ENCODE peak calls at places on chromosomes 6 and 20, in ten cellular contexts. W is stomach, O is heart left ventricle, F is cardiac muscle cell, D is breast epithelium, H is SK-N-SH, B is thoracic aorta, T is kidney, Q is PC-3, C is mammary epithelial cell. J is an unnamed sample.
A peak's percentile ranks its signal among the peaks of the same experiment; 100 is the strongest.

GRCh38 chr6:157651731-157652490 is 171.1 kb upstream of the SNX9 start:
- DNase-seq in W (no peak), O (no peak), F (no peak), D (no peak), H (no peak), B (no peak), T (no peak), Q (no peak), C (no peak), J (no peak)

GRCh38 chr6:14665827-14666724 is 548.5 kb downstream of the CD83 start:
- DNase-seq in W (no peak), O (no peak), F (peak; percentile 92), D (no peak), H (no peak), B (peak; percentile 31), T (no peak), Q (peak; percentile 91), C (peak; percentile 94), J (no peak)

GRCh38 chr20:6632187-6632586 is 135.3 kb upstream of the BMP2 start:
- DNase-seq in W (no peak), O (no peak), F (peak; percentile 69), D (no peak), H (peak; percentile 1), B (no peak), T (peak; percentile 72), Q (no peak), C (peak; percentile 45), J (no peak)

GRCh38 chr6:33956206-33956605 is 152.4 kb upstream of the MLN start:
- DNase-seq in W (no peak), O (no peak), F (no peak), D (no peak), H (no peak), B (no peak), T (peak; percentile 67), Q (no peak), C (no peak), J (no peak)

GRCh38 chr20:56247954-56248782 is at the start of gene MC3R:
- DNase-seq in W (peak; percentile 66), O (no peak), F (peak; percentile 55), D (peak; percentile 40), H (peak; percentile 52), B (no peak), T (no peak), Q (peak; percentile 79), C (peak; percentile 39), J (peak; percentile 64)

GRCh38 chr20:22446613-22447447 is 137.5 kb downstream of the FOXA2 start:
- DNase-seq in W (no peak), O (no peak), F (peak; percentile 13), D (peak; percentile 28), H (no peak), B (no peak), T (no peak), Q (no peak), C (peak; percentile 56), J (no peak)

GRCh38 chr6:159828074-159828473 is 28.0 kb downstream of the PNLDC1 start:
- DNase-seq in W (no peak), O (no peak), F (peak; percentile 25), D (no peak), H (no peak), B (no peak), T (no peak), Q (no peak), C (no peak), J (peak; percentile 52)

GRCh38 chr6:54892831-54893230 is 46.3 kb downstream of the FAM83B start:
- DNase-seq in W (no peak), O (no peak), F (peak; percentile 38), D (no peak), H (no peak), B (no peak), T (no peak), Q (peak; percentile 97), C (peak; percentile 99), J (no peak)

DNA sequence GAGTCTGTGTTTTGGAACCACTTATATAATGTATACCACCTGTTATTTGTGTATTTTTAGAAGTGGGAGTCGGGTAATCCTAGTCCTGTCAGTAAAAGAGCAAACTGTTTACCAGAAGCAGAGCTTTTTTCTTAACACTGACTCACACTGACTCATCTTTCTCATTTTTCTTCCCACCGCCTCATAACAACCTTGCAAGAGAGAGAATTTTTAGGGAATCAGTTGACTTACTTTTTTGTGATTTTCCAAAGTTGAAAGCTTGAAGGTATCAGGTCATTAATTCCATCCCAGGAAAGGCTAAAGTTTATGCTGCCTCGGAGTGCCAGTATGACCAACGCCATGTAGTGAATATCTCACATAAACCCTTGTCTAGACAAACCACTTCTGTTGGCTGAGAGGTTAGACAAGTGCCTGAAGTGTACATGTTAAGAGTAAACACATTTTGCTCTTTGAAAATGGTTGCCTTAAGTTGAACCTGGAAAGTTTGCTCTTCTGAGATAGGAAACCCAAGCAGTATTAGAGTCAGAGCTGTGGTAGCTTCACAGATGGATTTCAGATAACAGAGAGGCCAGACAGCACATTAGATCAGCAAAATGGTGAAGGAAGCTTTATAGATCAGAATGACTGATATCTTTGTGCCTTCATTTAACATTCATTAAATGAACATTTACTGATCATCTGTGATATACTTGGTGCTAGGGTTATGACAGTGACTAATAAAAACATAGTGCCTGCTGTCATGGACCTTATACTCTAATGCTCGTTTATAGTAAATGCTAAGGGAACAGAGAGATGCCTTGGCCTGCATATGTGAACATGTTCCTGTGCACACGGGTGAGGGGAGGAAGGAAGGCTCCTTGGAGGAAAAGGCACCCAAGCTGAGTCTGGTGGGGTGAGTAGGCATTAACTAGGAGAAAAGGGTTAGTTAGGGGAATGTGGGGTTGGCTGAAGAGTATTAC is 29.1 kb upstream of the PKIG start:
- DNase-seq in W (no peak), O (no peak), F (peak; percentile 67), D (no peak), H (no peak), B (no peak), T (no peak), Q (peak; percentile 83), C (peak; percentile 55), J (no peak)
- TF ChIP-seq CTCF in W (no peak), O (no peak), F (no peak), D (no peak), H (no peak), B (no peak), T (no peak), Q (no peak), C (no peak), J (no peak)

GRCh38 chr6:111800821-111801220 is 72.4 kb downstream of the FYN start:
- DNase-seq in W (no peak), O (no peak), F (no peak), D (no peak), H (no peak), B (no peak), T (no peak), Q (peak; percentile 58), C (no peak), J (no peak)

GRCh38 chr6:111804627-111805235 is 68.5 kb downstream of the FYN start:
- DNase-seq in W (peak; percentile 36), O (no peak), F (peak; percentile 88), D (no peak), H (no peak), B (no peak), T (no peak), Q (no peak), C (no peak), J (no peak)

GRCh38 chr6:111803804-111804203 is 69.4 kb downstream of the FYN start:
- DNase-seq in W (no peak), O (no peak), F (no peak), D (no peak), H (no peak), B (no peak), T (no peak), Q (no peak), C (no peak), J (no peak)

GRCh38 chr6:111803384-111803783 is 69.9 kb downstream of the FYN start:
- DNase-seq in W (no peak), O (no peak), F (no peak), D (no peak), H (no peak), B (no peak), T (no peak), Q (no peak), C (no peak), J (no peak)

DNA sequence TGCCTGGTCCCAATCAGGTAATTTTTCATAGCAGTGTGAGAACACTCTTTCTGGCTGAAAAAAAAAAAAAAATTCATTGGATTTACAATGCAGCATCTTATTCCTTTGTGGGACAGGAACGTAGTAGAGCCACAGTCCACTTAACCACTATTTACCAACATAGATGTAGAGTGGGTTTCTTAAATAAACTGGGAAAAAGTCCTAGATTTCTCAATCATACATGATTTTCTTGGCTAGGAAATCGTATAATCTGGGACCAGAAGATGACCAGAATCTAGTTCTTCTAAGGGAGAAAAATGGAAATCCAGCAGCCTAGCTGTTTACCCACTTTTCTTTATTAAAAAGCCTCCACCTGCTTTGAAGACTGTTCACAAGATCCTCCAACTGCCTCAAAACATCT is 70.5 kb downstream of the FYN start:
- DNase-seq in W (no peak), O (no peak), F (no peak), D (no peak), H (no peak), B (no peak), T (no peak), Q (no peak), C (no peak), J (no peak)
- H3K4me1 ChIP-seq in W (peaks cover 74% of the 10 kb centered on the region), O (peaks cover 41% of the 10 kb centered on the region), F (no peaks in the 10 kb centered on the region), D (no peaks in the 10 kb centered on the region), H (peaks cover 4% of the 10 kb centered on the region), B (no peaks in the 10 kb centered on the region), T (peaks cover 5% of the 10 kb centered on the region), Q (peaks cover 72% of the 10 kb centered on the region), C (peaks cover 18% of the 10 kb centered on the region), J (no peaks in the 10 kb centered on the region)

DNA sequence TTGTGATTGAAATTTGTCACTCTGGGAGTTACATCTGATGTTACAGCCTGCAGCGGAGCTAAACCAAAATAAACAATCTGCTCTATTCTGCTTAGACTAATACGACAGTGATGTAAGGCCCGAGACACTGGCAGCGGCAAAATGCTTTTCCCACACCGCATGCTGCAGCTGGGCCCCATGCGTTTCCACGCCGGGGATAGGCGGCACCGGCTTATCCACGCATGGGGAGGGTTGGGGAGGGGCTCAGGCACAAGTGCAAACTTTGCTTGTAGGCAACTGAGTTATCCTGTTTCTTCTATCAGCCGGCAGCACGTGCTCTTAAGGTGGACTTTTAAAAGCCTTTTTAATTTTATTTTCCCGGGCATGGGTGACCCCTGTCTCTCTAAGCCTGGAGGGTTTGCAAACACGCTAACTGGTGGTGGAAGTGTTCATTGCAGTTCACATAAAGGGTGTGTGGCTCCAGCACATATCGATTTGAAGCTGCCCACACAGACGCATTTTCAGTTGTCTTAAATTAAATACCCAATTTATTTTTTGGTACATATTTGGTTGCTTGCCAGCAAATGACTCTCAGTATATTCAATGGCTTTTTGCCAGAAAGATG is 561.7 kb upstream of the AGPAT4 start:
- DNase-seq in W (no peak), O (no peak), F (peak; percentile 3), D (no peak), H (peak; percentile 36), B (no peak), T (no peak), Q (no peak), C (no peak), J (no peak)
- TF ChIP-seq CTCF in W (no peak), O (no peak), F (no peak), D (no peak), H (no peak), B (no peak), T (no peak), Q (no peak), C (no peak), J (no peak)

DNA sequence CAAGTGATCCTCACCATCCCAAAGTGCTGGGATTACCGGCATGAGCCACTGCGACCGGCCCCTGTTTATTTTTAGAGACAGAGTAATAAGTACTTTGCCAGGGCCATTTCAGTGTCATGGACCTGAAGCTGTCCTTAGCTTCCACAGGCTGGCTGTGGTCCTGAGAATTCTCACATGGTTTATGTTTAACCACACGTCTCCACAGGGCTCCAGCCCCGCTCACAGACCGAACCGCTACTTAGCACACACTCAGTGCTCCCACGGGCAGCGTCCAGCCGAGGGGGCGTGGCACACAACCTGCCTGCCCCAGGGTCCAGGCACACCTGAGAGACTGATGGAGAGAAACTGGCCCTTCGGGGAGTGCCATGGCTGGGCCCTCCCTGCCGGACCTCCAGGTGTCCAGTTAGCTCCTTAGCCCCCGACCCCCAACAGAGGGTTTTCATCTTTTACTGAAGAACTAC is 11.7 kb downstream of the ACSS1 start:
- DNase-seq in W (peak; percentile 30), O (peak; percentile 72), F (no peak), D (no peak), H (no peak), B (no peak), T (peak; percentile 82), Q (no peak), C (no peak), J (peak; percentile 60)
- H3K4me1 ChIP-seq in W (peaks cover 100% of the 10 kb centered on the region), O (peaks cover 89% of the 10 kb centered on the region), F (no peaks in the 10 kb centered on the region), D (no peaks in the 10 kb centered on the region), H (no peaks in the 10 kb centered on the region), B (peaks cover 58% of the 10 kb centered on the region), T (peaks cover 58% of the 10 kb centered on the region), Q (no peaks in the 10 kb centered on the region), C (no peaks in the 10 kb centered on the region), J (peaks cover 57% of the 10 kb centered on the region)